ENCODE peak calls at places on chromosomes 11 and 22, in five cellular contexts. R is NB4, N is AG10803, B is breast epithelium, P is Panc1. E is an unnamed sample.

GRCh38 chr22:37419916-37420655 is 7.2 kb downstream of the ELFN2 start:
- DNase-seq in R (no peak), N (no peak), B (no peak), P (no peak), E (peak; percentile 32)

GRCh38 chr11:132549001-132549400 is 983.3 kb downstream of the OPCML start:
- DNase-seq in R (no peak), N (no peak), B (no peak), P (no peak), E (no peak)

GRCh38 chr11:115941044-115941443 is 436.8 kb upstream of the CADM1 start:
- DNase-seq in R (no peak), N (no peak), B (no peak), P (no peak), E (no peak)

GRCh38 chr22:44155115-44155514 is 25.6 kb upstream of the PARVG start:
- DNase-seq in R (peak; percentile 92), N (no peak), B (no peak), P (no peak), E (no peak)

GRCh38 chr22:29755889-29756288 is 10.9 kb downstream of the ZMAT5 start:
- DNase-seq in R (no peak), N (no peak), B (no peak), P (no peak), E (no peak)

GRCh38 chr11:112485280-112485679 is 224.6 kb upstream of the PLET1 start:
- DNase-seq in R (no peak), N (no peak), B (no peak), P (no peak), E (no peak)

GRCh38 chr11:95711162-95711944 is 78.2 kb downstream of the FAM76B start:
- DNase-seq in R (no peak), N (peak; percentile 81), B (no peak), P (no peak), E (no peak)

GRCh38 chr11:59219836-59220235 is 7.1 kb upstream of the MPEG1 start:
- DNase-seq in R (no peak), N (no peak), B (no peak), P (no peak), E (no peak)

GRCh38 chr11:34755671-34756070 is 134.8 kb downstream of the EHF start:
- DNase-seq in R (no peak), N (no peak), B (no peak), P (no peak), E (no peak)

GRCh38 chr22:30279389-30279788 is 9.9 kb downstream of the CASTOR1 start:
- DNase-seq in R (peak; percentile 95), N (peak; percentile 64), B (no peak), P (no peak), E (no peak)

GRCh38 chr11:125593113-125593761 is 585 bp downstream of the STT3A start:
- DNase-seq in R (no peak), N (peak; percentile 30), B (no peak), P (peak; percentile 4), E (no peak)

GRCh38 chr11:113249491-113249763 is 65.0 kb upstream of the TTC12 start:
- DNase-seq in R (peak; percentile 53), N (peak; percentile 20), B (no peak), P (no peak), E (no peak)

GRCh38 chr11:27718853-27719574 is 18.8 kb upstream of the BDNF start:
- DNase-seq in R (no peak), N (peak; percentile 66), B (no peak), P (no peak), E (no peak)

GRCh38 chr11:100340416-100341323 is 346.4 kb upstream of the ARHGAP42 start:
- DNase-seq in R (no peak), N (no peak), B (no peak), P (no peak), E (no peak)
- H3K4me3 ChIP-seq in R (no peak overlapping the region), N (no peak overlapping the region), B (no peak overlapping the region), P (peak overlapping the region; percentile 7), E (no peak overlapping the region)

GRCh38 chr11:90650124-90650523 is 427.3 kb upstream of the CHORDC1 start:
- DNase-seq in R (no peak), N (no peak), B (no peak), P (no peak), E (no peak)
- TF ChIP-seq CTCF in R (no peak), N (no peak), B (no peak), P (no peak), E (no peak)

DNA sequence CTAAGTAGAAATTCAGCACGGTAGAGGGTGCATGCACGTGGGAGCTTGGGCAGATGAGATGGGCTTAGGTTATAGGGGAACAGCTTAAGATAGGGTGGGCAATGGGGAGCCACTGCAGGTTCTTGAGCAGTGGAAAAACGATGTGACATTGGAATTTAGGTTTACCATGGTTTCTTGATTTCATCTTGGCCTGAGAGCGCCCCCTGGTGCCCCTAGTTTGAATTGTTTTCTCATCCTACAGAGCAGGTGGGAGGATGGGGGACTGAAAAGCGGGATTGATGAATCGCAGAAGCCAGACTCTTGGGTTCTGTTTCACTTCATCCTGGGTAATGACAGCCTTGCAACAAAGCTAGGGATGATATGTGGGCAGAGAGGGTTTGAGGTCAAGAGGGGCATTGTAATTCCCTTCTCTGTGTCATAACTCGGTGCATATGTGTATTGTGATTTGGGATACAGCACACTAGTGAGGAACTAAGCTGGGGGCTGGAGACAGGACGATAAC is 6.7 kb upstream of the MCAM start:
- DNase-seq in R (peak; percentile 79), N (peak; percentile 61), B (no peak), P (peak; percentile 66), E (no peak)
- H3K4me3 ChIP-seq in R (no peak overlapping the region), N (no peak overlapping the region), B (no peak overlapping the region), P (no peak overlapping the region), E (no peak overlapping the region)

GRCh38 chr11:6240691-6241285 is 1.9 kb downstream of the CNGA4 start:
- DNase-seq in R (peak; percentile 68), N (no peak), B (no peak), P (no peak), E (no peak)

GRCh38 chr11:6237271-6237670 is 1.6 kb upstream of the CNGA4 start:
- DNase-seq in R (no peak), N (no peak), B (no peak), P (no peak), E (no peak)

GRCh38 chr11:6240139-6240538 is 1.2 kb downstream of the CNGA4 start:
- DNase-seq in R (no peak), N (no peak), B (no peak), P (no peak), E (no peak)

GRCh38 chr11:6237903-6238302 is 986 bp upstream of the CNGA4 start:
- DNase-seq in R (no peak), N (no peak), B (no peak), P (no peak), E (no peak)

DNA sequence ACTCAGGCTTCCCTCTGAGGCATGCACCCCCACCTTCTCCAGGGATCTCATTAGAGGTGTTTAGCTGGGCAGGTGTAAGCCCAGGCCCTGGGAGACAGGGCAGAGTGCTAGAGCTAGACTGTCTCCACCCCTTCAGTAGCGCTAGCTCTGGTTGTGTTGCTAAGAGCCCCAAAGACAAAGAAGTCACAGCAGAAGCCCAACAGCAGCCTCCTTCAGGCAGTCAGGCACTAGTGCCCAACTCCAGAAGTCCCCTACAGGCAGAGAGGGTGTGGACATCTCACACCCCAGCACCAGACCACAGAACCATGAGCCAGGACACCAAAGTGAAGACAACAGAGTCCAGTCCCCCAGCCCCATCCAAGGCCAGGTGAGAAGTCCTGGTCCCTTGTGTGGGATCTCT is at the start of gene CNGA4:
- DNase-seq in R (no peak), N (no peak), B (no peak), P (no peak), E (no peak)
- TF ChIP-seq CTCF in R (no peak), N (no peak), B (no peak), P (no peak), E (no peak)

GRCh38 chr11:821513-822371 is 3.0 kb downstream of the PNPLA2 start:
- DNase-seq in R (peak; percentile 73), N (no peak), B (no peak), P (no peak), E (no peak)
- H3K4me3 ChIP-seq in R (peak overlapping the region; percentile 68), N (peak overlapping the region; percentile 78), B (peak overlapping the region; percentile 82), P (peak overlapping the region; percentile 88), E (no peak overlapping the region)

GRCh38 chr11:69000831-69001245 is 12.2 kb downstream of the MRGPRF start:
- DNase-seq in R (no peak), N (peak; percentile 88), B (peak; percentile 56), P (peak; percentile 18), E (no peak)
- TF ChIP-seq CTCF in R (peak; percentile 24), N (peak; percentile 82), B (peak; percentile 69), P (no peak), E (peak; percentile 24)

GRCh38 chr11:128689946-128690745 is 3.7 kb upstream of the FLI1 start:
- DNase-seq in R (no peak), N (no peak), B (no peak), P (no peak), E (no peak)
- H3K4me3 ChIP-seq in R (no peak overlapping the region), N (peak overlapping the region; percentile 22), B (peak overlapping the region; percentile 12), P (no peak overlapping the region), E (no peak overlapping the region)

DNA sequence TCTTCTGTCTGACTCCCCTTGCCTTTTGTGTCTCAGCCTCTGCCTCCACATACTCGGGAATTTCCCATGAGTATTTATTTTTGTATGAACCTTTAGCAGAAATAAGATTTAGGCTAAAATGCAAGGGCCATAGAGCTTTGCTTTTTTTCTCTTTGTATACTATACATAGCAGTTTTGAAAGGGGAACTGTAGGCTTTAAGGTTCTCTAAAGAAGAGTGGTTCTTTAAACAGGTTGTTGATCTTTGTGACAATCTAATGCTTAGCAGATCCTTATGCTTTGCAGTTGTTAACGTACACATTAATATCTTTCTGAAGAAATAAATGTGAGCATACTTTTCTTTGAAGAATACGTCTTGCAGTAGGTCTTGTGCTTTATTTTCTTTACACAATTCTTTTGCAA is 35.0 kb downstream of the TBCEL start:
- DNase-seq in R (no peak), N (no peak), B (no peak), P (no peak), E (no peak)
- TF ChIP-seq CTCF in R (no peak), N (no peak), B (no peak), P (no peak), E (no peak)

GRCh38 chr22:42612336-42612735 is 2.3 kb downstream of the POLDIP3 start:
- DNase-seq in R (no peak), N (no peak), B (no peak), P (no peak), E (no peak)
- H3K4me3 ChIP-seq in R (peak overlapping the region; percentile 82), N (no peak overlapping the region), B (no peak overlapping the region), P (no peak overlapping the region), E (no peak overlapping the region)